ENCODE peak calls at places on chromosomes 1 and 21, in seven cellular contexts. X, T, R, Y, H, D and U are unnamed samples.

GRCh38 chr21:44423941-44424607 is 31.2 kb upstream of the LRRC3 start:
- DNase-seq in R (no peak), T (no peak), D (no peak), H (peak; percentile 39), X (no peak), Y (no peak), U (peak; percentile 1)

GRCh38 chr1:159144571-159144970 is 26.8 kb upstream of the CADM3 start:
- DNase-seq in D (no peak), R (no peak), H (no peak), T (no peak), Y (no peak), X (no peak), U (no peak)

GRCh38 chr1:147771216-147772125 is 11.1 kb upstream of the GJA5 start:
- DNase-seq in H (no peak), Y (no peak), X (peak; percentile 27), R (no peak), D (no peak), T (no peak), U (peak; percentile 7)

GRCh38 chr21:14543983-14544382 is 2.1 kb downstream of the SAMSN1 start:
- DNase-seq in H (no peak), R (no peak), X (no peak), D (no peak), T (no peak), Y (no peak), U (no peak)

GRCh38 chr1:155105604-155106011 is 22.1 kb upstream of the EFNA1 start:
- DNase-seq in R (no peak), D (no peak), Y (no peak), H (peak; percentile 90), X (no peak), T (no peak), U (peak; percentile 21)

GRCh38 chr1:1175221-1176062 is 1.8 kb downstream of the TTLL10 start:
- DNase-seq in T (no peak), R (no peak), Y (no peak), X (no peak), H (peak; percentile 39), D (no peak), U (no peak)

GRCh38 chr21:21664871-21665270 is 666.7 kb downstream of the NCAM2 start:
- DNase-seq in H (no peak), D (no peak), R (no peak), Y (no peak), T (no peak), X (no peak), U (no peak)

GRCh38 chr21:36630485-36631206 is 68.3 kb upstream of the SIM2 start:
- DNase-seq in Y (no peak), D (no peak), X (no peak), H (no peak), R (peak; percentile 48), T (peak; percentile 57), U (peak; percentile 40)

GRCh38 chr1:208004851-208005250 is 93.9 kb upstream of the CD34 start:
- DNase-seq in H (no peak), X (no peak), R (no peak), D (no peak), Y (no peak), T (no peak), U (no peak)

GRCh38 chr21:32083175-32083574 is 195.7 kb downstream of the MIS18A start:
- DNase-seq in T (no peak), R (no peak), X (no peak), H (no peak), D (no peak), Y (no peak), U (no peak)

GRCh38 chr1:164604541-164604940 is 45.6 kb downstream of the PBX1 start:
- DNase-seq in D (no peak), Y (no peak), X (no peak), R (no peak), H (no peak), T (no peak), U (no peak)

GRCh38 chr1:215665212-215665611 is 98.1 kb downstream of the KCTD3 start:
- DNase-seq in X (no peak), Y (no peak), D (no peak), R (no peak), H (no peak), T (no peak), U (no peak)

GRCh38 chr1:7688659-7689058 is 82.4 kb upstream of the VAMP3 start:
- DNase-seq in D (no peak), R (peak; percentile 84), Y (no peak), H (peak; percentile 15), T (no peak), X (no peak), U (no peak)

GRCh38 chr1:14713077-14713476 is 114.6 kb downstream of the KAZN start:
- DNase-seq in T (no peak), H (no peak), Y (peak; percentile 56), R (no peak), D (no peak), X (no peak), U (no peak)

GRCh38 chr1:197519741-197520334 is 251.8 kb downstream of the CRB1 start:
- DNase-seq in R (peak; percentile 5), H (no peak), X (no peak), Y (no peak), T (peak; percentile 4), D (no peak), U (no peak)

GRCh38 chr1:177857285-177857684 is 112.6 kb downstream of the SEC16B start:
- DNase-seq in Y (no peak), R (no peak), H (no peak), D (no peak), X (no peak), T (no peak), U (no peak)

GRCh38 chr1:201294876-201295275 is 11.6 kb downstream of the PKP1 start:
- DNase-seq in R (no peak), H (no peak), D (no peak), Y (no peak), X (no peak), T (no peak), U (no peak)

GRCh38 chr1:241325441-241325840 is 31.6 kb downstream of the RGS7 start:
- DNase-seq in D (no peak), X (no peak), R (no peak), H (no peak), T (no peak), Y (no peak), U (no peak)

GRCh38 chr1:100511058-100511457 is 26.9 kb upstream of the GPR88 start:
- DNase-seq in D (no peak), R (no peak), H (no peak), T (no peak), X (no peak), Y (no peak), U (no peak)

GRCh38 chr1:156584813-156585212 is 5.3 kb downstream of the TTC24 start:
- DNase-seq in D (no peak), Y (no peak), T (peak; percentile 57), H (no peak), R (peak; percentile 28), X (no peak), U (no peak)

GRCh38 chr1:76835203-76835602 is 32.1 kb upstream of the ST6GALNAC5 start:
- DNase-seq in D (no peak), H (no peak), Y (no peak), X (no peak), R (no peak), T (no peak), U (no peak)

GRCh38 chr1:196611873-196612272 is 3.6 kb upstream of the KCNT2 start:
- DNase-seq in Y (no peak), H (no peak), X (no peak), T (no peak), D (no peak), R (no peak), U (no peak)

GRCh38 chr1:97562096-97562495 is 358.7 kb downstream of the DPYD start:
- DNase-seq in X (no peak), R (no peak), T (no peak), Y (no peak), H (no peak), D (no peak), U (no peak)

GRCh38 chr1:240962086-240962485 is 350.1 kb upstream of the GREM2 start:
- DNase-seq in H (no peak), Y (no peak), R (no peak), T (no peak), X (no peak), D (no peak), U (no peak)

GRCh38 chr1:54500030-54500389 is 48.0 kb upstream of the ACOT11 start:
- DNase-seq in Y (no peak), X (no peak), H (no peak), R (no peak), D (no peak), T (no peak), U (no peak)

GRCh38 chr1:153790996-153791855 is 16.0 kb downstream of the SLC27A3 start:
- DNase-seq in Y (no peak), H (peak; percentile 59), X (no peak), T (no peak), D (peak; percentile 95), R (no peak), U (no peak)
- TF ChIP-seq POLR2A in Y (no peak), H (no peak), X (no peak), T (no peak), D (peak; percentile 37), R (no peak), U (no peak)

GRCh38 chr1:47434051-47434842 is 3.6 kb upstream of the FOXD2 start:
- DNase-seq in R (no peak), Y (peak; percentile 61), D (no peak), H (peak; percentile 62), X (peak; percentile 57), T (no peak), U (peak; percentile 25)
- H3K4me1 ChIP-seq in R (peaks cover 21% of the 10 kb centered on the region), Y (peaks cover 6% of the 10 kb centered on the region), D (peaks cover 23% of the 10 kb centered on the region), H (no peaks in the 10 kb centered on the region), X (no peaks in the 10 kb centered on the region), T (peaks cover 12% of the 10 kb centered on the region), U (peaks cover 8% of the 10 kb centered on the region)

GRCh38 chr1:44213222-44214112 is at the start of gene DMAP1:
- DNase-seq in H (peak; percentile 86), D (peak; percentile 46), R (peak; percentile 71), X (peak; percentile 84), T (peak; percentile 36), Y (peak; percentile 69), U (peak; percentile 71)
- TF ChIP-seq POLR2A in H (no peak), D (peak; percentile 83), R (peak; percentile 55), X (peak; percentile 45), T (peak; percentile 14), Y (no peak), U (no peak)

GRCh38 chr1:39228263-39228662 is 23.8 kb downstream of the MACF1 start:
- DNase-seq in H (no peak), D (no peak), Y (no peak), R (no peak), T (no peak), X (no peak), U (no peak)
- H3K4me1 ChIP-seq in H (no peaks in the 10 kb centered on the region), D (peaks cover 10% of the 10 kb centered on the region), Y (no peaks in the 10 kb centered on the region), R (peaks cover 6% of the 10 kb centered on the region), T (peaks cover 15% of the 10 kb centered on the region), X (no peaks in the 10 kb centered on the region), U (peaks cover 8% of the 10 kb centered on the region)

GRCh38 chr1:78490861-78491310 is at the start of gene PTGFR:
- DNase-seq in T (no peak), D (no peak), X (peak; percentile 54), R (no peak), Y (no peak), H (peak; percentile 67), U (no peak)
- TF ChIP-seq POLR2A in T (no peak), D (no peak), X (peak; percentile 34), R (no peak), Y (no peak), H (no peak), U (peak; percentile 18)

GRCh38 chr1:111507411-111508201 is 4.2 kb upstream of the ADORA3 start:
- DNase-seq in T (peak; percentile 15), X (peak; percentile 72), R (peak; percentile 51), D (peak; percentile 82), H (peak; percentile 82), Y (peak; percentile 31), U (peak; percentile 68)
- H3K4me1 ChIP-seq in T (peaks cover 8% of the 10 kb centered on the region), X (no peaks in the 10 kb centered on the region), R (peaks cover 80% of the 10 kb centered on the region), D (peaks cover 58% of the 10 kb centered on the region), H (peaks cover 11% of the 10 kb centered on the region), Y (no peaks in the 10 kb centered on the region), U (peaks cover 17% of the 10 kb centered on the region)